ENCODE peak calls at places on chromosomes 2 and 18, in ten cellular contexts. P, M, J, U, O, I, X, N, H and L are unnamed samples.

GRCh38 chr2:68809324-68810240 is 61.6 kb downstream of the BMP10 start:
- DNase-seq in U (no peak), J (no peak), N (no peak), M (peak), O (no peak), I (no peak), X (no peak), P (no peak), H (no peak), L (no peak)

GRCh38 chr2:110674620-110675555 is 3.0 kb downstream of the BUB1 start:
- DNase-seq in H (peak), I (no peak), N (no peak), X (peak), O (peak), M (peak), U (no peak), J (no peak), P (peak), L (no peak)

GRCh38 chr18:79857082-79857661 is 59.4 kb downstream of the KCNG2 start:
- DNase-seq in J (no peak), P (peak), M (peak), I (no peak), X (no peak), U (no peak), O (peak), H (no peak), N (no peak), L (no peak)

GRCh38 chr2:9769171-9770005 is 73.9 kb upstream of the TAF1B start:
- DNase-seq in O (peak), P (no peak), M (peak), H (no peak), X (no peak), U (no peak), I (no peak), J (peak), N (peak), L (no peak)

GRCh38 chr2:12950957-12951656 is 234.4 kb downstream of the TRIB2 start:
- DNase-seq in I (no peak), N (no peak), X (no peak), P (peak), O (peak), J (no peak), M (no peak), H (no peak), U (no peak), L (no peak)

GRCh38 chr2:22907330-22907729 is 477.6 kb upstream of the KLHL29 start:
- DNase-seq in I (no peak), N (no peak), U (no peak), H (no peak), M (peak), X (no peak), O (no peak), J (no peak), P (no peak), L (no peak)

GRCh38 chr2:172434821-172435607 is 7.6 kb downstream of the ITGA6 start:
- DNase-seq in I (no peak), N (no peak), U (no peak), H (no peak), X (no peak), P (no peak), O (peak), M (no peak), J (no peak), L (no peak)

GRCh38 chr2:85457877-85458316 is 39.4 kb downstream of the SH2D6 start:
- DNase-seq in H (no peak), U (no peak), M (peak), X (peak), O (no peak), I (no peak), P (peak), J (no peak), N (no peak), L (no peak)

GRCh38 chr2:165844216-165844615 is 50.2 kb upstream of the GALNT3 start:
- DNase-seq in M (no peak), U (no peak), O (no peak), I (no peak), J (no peak), N (no peak), X (no peak), P (no peak), H (no peak), L (no peak)

GRCh38 chr18:75896865-75897264 is 469.4 kb upstream of the SMIM21 start:
- DNase-seq in P (no peak), X (peak), H (no peak), I (no peak), U (no peak), N (peak), M (peak), J (no peak), O (no peak), L (no peak)
- TF ChIP-seq CTCF in P (no peak), X (no peak), H (no peak), I (no peak), U (no peak), N (peak), M (peak), J (peak), O (no peak), L (no peak)

DNA sequence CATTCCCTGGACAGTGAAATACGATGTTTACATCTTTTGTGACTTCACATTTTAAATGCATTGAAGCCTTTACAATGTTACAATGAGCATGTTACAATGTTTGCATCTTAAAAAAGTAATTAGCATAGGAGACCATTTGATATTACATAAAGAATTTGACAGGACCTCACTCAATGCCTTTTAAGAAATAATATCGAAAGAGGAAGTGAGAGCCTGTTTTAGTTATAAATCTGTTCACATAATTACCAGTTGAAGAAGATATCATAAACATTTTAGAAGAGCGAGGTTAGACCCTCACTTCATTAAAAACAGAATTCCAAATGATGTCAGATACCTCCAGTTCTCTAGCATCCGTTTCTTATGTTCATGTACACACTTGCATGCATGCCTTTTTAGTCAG is 372.0 kb downstream of the ARHGAP15 start:
- DNase-seq in N (no peak), P (no peak), X (no peak), M (no peak), O (no peak), H (no peak), U (no peak), J (no peak), I (no peak), L (no peak)
- TF ChIP-seq CTCF in N (no peak), P (no peak), X (no peak), M (no peak), O (no peak), H (no peak), U (no peak), J (no peak), I (no peak), L (no peak)

DNA sequence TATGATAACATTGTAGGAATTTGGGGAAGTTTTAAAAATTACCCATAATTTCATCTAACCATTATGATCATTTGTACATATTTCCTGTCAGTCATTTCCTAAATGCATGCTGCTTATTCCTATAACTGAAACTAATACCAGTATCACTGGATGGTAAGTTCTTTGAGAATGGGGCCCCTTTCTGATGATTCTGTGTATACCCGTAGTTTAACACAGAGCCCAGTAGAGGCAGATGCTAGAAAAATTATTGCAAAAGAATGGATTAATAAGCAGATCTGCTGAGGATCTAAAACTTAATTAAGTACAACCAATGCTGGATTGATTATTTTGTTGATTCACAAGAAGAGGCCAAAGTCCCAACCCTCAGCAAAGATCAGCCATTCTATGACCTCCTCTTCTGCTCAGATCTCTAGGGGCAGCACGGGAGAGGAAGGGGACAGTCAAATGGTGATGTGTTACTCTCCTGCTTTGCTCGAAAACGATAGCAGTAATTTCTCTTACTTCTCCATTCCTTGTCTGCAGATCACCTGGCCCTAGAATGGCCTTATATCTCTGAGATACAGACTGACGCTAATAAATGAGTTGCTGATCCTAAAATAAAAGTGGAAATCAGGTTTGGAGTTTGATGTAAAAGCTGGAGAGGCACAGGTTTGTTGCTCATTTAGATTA is 69.5 kb upstream of the PELI1 start:
- DNase-seq in P (no peak), I (no peak), O (no peak), U (no peak), N (no peak), J (no peak), X (no peak), H (no peak), M (no peak), L (no peak)
- TF ChIP-seq CTCF in P (no peak), I (no peak), O (no peak), U (no peak), N (no peak), J (no peak), X (no peak), H (no peak), M (no peak), L (no peak)

DNA sequence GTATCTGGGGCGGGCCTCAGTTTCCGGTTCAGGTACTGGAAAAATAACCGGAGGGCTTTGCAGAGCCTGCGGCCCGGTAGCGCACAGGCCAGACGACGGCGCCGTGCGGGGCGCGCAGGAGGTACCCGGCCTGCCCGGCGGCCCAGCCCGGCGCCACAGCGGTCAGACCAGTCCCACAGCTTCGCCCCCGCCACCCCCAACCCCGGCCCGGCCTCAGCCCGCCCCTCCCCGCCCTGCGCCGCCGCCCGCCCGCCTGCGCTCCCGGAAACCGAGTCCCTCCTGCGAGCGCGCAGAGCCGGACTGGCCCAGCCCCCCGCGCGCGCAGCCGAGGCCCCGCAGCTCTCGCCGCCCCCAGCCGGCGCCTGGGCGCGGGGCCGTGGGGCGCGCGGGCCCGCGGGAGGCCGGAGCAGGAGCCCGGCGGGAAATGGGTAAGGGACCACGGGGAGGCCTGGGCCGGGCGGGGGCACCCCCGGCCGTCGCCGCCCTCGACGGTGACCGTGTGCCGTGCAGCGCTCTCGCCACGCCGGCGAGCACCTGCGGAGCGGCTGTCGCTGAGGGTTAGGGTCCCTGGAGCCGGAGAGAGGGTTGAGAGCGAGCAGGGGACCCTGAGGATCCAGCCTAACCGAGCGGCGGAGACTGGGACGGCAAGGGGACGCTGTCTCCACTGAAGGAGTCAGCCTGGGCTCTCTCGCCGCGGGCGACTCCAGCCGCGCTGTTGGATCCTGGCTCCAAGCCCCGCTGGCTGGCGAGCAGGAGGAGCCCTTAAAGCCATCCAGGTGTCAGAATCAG is 16.5 kb upstream of the PSD4 start:
- DNase-seq in U (no peak), N (peak), X (peak), P (no peak), J (peak), I (no peak), O (no peak), M (peak), H (no peak), L (no peak)
- TF ChIP-seq CTCF in U (no peak), N (no peak), X (no peak), P (no peak), J (no peak), I (no peak), O (no peak), M (no peak), H (no peak), L (no peak)